ENCODE peak calls at places on chromosome 2, in nine cellular contexts. T is activated CD4-positive, CD25-positive, alpha-beta regulatory T cell treated with anti-CD3 and anti-CD28 coated beads, Interleukin-2, amount 50 U/mL, for 16 hours; Z is NCI-H1930; U is memory B cell; A is stimulated activated CD8-positive, alpha-beta memory T cell treated with anti-CD3 and anti-CD28 coated beads, Interleukin-2, amount 100 ng/mL, for 1 hour; E is hypothalamus; V is RCC 7860; F is hepatic stellate cell; C is T-helper 2 cell. K is an unnamed sample.

GRCh38 chr2:14492920-14493503 is 139.5 kb upstream of the LRATD1 start:
- DNase-seq in T (no peak), Z (no peak), U (no peak), A (no peak), E (no peak), V (no peak), F (peak; percentile 9), C (no peak), K (peak; percentile 59)

GRCh38 chr2:14261771-14262170 is 370.7 kb upstream of the LRATD1 start:
- DNase-seq in T (no peak), Z (no peak), U (no peak), A (no peak), E (no peak), V (no peak), F (no peak), C (no peak), K (no peak)

GRCh38 chr2:145919507-145919906 is 1399.6 kb upstream of the ZEB2 start:
- DNase-seq in T (no peak), Z (no peak), U (no peak), A (no peak), E (no peak), V (no peak), F (no peak), C (no peak), K (no peak)

GRCh38 chr2:62114564-62114963 is 81.4 kb upstream of the B3GNT2 start:
- DNase-seq in T (no peak), Z (no peak), U (no peak), A (no peak), E (no peak), V (no peak), F (no peak), C (no peak), K (no peak)

GRCh38 chr2:99615247-99615771 is 125.5 kb upstream of the REV1 start:
- DNase-seq in T (no peak), Z (peak; percentile 32), U (no peak), A (no peak), E (peak; percentile 54), V (no peak), F (no peak), C (no peak), K (peak; percentile 30)

GRCh38 chr2:182435754-182436153 is 8.9 kb upstream of the PDE1A start:
- DNase-seq in T (no peak), Z (no peak), U (no peak), A (no peak), E (no peak), V (no peak), F (no peak), C (no peak), K (no peak)

GRCh38 chr2:44295636-44296359 is 20.5 kb downstream of the SLC3A1 start:
- DNase-seq in T (no peak), Z (no peak), U (no peak), A (no peak), E (no peak), V (no peak), F (no peak), C (no peak), K (no peak)

GRCh38 chr2:213238753-213239591 is 45.3 kb upstream of the SPAG16 start:
- DNase-seq in T (no peak), Z (no peak), U (no peak), A (no peak), E (no peak), V (peak; percentile 81), F (peak; percentile 14), C (no peak), K (peak; percentile 46)

GRCh38 chr2:219959471-219959870 is 332.0 kb downstream of the SLC4A3 start:
- DNase-seq in T (no peak), Z (no peak), U (no peak), A (no peak), E (no peak), V (no peak), F (no peak), C (no peak), K (no peak)